ENCODE peak calls at places on chromosomes 3 and 15, in four cellular contexts. J is cardiac muscle cell, S is AG08396, E is HFF-Myc. V is an unnamed sample.

GRCh38 chr3:112231727-112232126 is 62.3 kb downstream of the SLC9C1 start:
- DNase-seq in J (no peak), S (no peak), E (no peak), V (no peak)

GRCh38 chr15:76336254-76337046 is at the start of gene ISL2:
- DNase-seq in J (peak), S (peak), E (peak), V (peak)

GRCh38 chr15:53446376-53446775 is 313.1 kb downstream of the WDR72 start:
- DNase-seq in J (no peak), S (no peak), E (no peak), V (no peak)

GRCh38 chr15:84570164-84570692 is 30.6 kb upstream of the ZSCAN2 start:
- DNase-seq in J (peak), S (peak), E (no peak), V (no peak)

GRCh38 chr15:63502843-63503738 is 1.3 kb upstream of the USP3 start:
- DNase-seq in J (peak), S (peak), E (no peak), V (peak)

GRCh38 chr3:77563012-77563411 is 523.1 kb downstream of the ROBO2 start:
- DNase-seq in J (no peak), S (no peak), E (no peak), V (no peak)

GRCh38 chr15:85318048-85318731 is 62.2 kb upstream of the AKAP13 start:
- DNase-seq in J (peak), S (peak), E (peak), V (peak)

GRCh38 chr3:5021571-5022092 is 42.4 kb downstream of the BHLHE40 start:
- DNase-seq in J (no peak), S (peak), E (no peak), V (peak)

GRCh38 chr3:45312836-45313493 is 75.4 kb upstream of the LARS2 start:
- DNase-seq in J (no peak), S (no peak), E (no peak), V (no peak)

GRCh38 chr15:96186105-96186504 is 144.4 kb upstream of the NR2F2 start:
- DNase-seq in J (no peak), S (no peak), E (no peak), V (no peak)

GRCh38 chr3:43753743-43754142 is 63.0 kb downstream of the ABHD5 start:
- DNase-seq in J (peak), S (no peak), E (no peak), V (peak)

GRCh38 chr3:171306631-171307030 is 153.6 kb downstream of the TNIK start:
- DNase-seq in J (peak), S (peak), E (no peak), V (peak)

GRCh38 chr3:55935241-55935640 is 448.1 kb upstream of the WNT5A start:
- DNase-seq in J (no peak), S (no peak), E (no peak), V (no peak)

GRCh38 chr15:33411596-33412545 is 101.1 kb downstream of the RYR3 start:
- DNase-seq in J (no peak), S (no peak), E (no peak), V (no peak)

V was measured in BJ.